ENCODE peak calls at places on chromosomes 16 and 17, in six cellular contexts. C, I, H, P, K and S are unnamed samples.

GRCh38 chr16:1437606-1438005 is 6.7 kb downstream of the PERCC1 start:
- DNase-seq in C (peak), I (no peak), H (no peak), P (no peak), K (no peak), S (no peak)

GRCh38 chr17:50141750-50142119 is 8.7 kb downstream of the PPP1R9B start:
- DNase-seq in C (no peak), I (no peak), H (no peak), P (no peak), K (no peak), S (no peak)

GRCh38 chr17:146983-147761 is 9.8 kb downstream of the SCGB1C2 start:
- DNase-seq in C (no peak), I (no peak), H (no peak), P (no peak), K (no peak), S (no peak)

GRCh38 chr17:51507444-51507843 is 247.1 kb downstream of the UTP18 start:
- DNase-seq in C (no peak), I (no peak), H (no peak), P (no peak), K (no peak), S (no peak)

GRCh38 chr16:50216231-50216630 is 50.1 kb upstream of the ADCY7 start:
- DNase-seq in C (no peak), I (no peak), H (no peak), P (no peak), K (no peak), S (no peak)

GRCh38 chr17:37019117-37019744 is 70.5 kb downstream of the AATF start:
- DNase-seq in C (no peak), I (no peak), H (no peak), P (no peak), K (no peak), S (no peak)

GRCh38 chr17:28188841-28189263 is 130.1 kb upstream of the TMEM97 start:
- DNase-seq in C (no peak), I (no peak), H (no peak), P (peak), K (no peak), S (no peak)

GRCh38 chr17:61444831-61445230 is 7.4 kb upstream of the TBX4 start:
- DNase-seq in C (no peak), I (no peak), H (no peak), P (no peak), K (no peak), S (no peak)

GRCh38 chr17:78993241-78993956 is 13.7 kb upstream of the LGALS3BP start:
- DNase-seq in C (peak), I (peak), H (peak), P (no peak), K (peak), S (no peak)

GRCh38 chr16:78516006-78516405 is 416.6 kb downstream of the WWOX start:
- DNase-seq in C (no peak), I (no peak), H (no peak), P (no peak), K (no peak), S (no peak)

GRCh38 chr17:66996926-66997325 is 32.4 kb downstream of the CACNG4 start:
- DNase-seq in C (no peak), I (no peak), H (no peak), P (no peak), K (no peak), S (no peak)

GRCh38 chr17:58275417-58275816 is 5.3 kb downstream of the MPO start:
- DNase-seq in C (no peak), I (no peak), H (no peak), P (no peak), K (no peak), S (no peak)

GRCh38 chr16:77035361-77035760 is 155.6 kb upstream of the MON1B start:
- DNase-seq in C (no peak), I (no peak), H (no peak), P (no peak), K (no peak), S (no peak)

GRCh38 chr17:43791589-43791988 is 11.4 kb downstream of the CFAP97D1 start:
- DNase-seq in C (peak), I (peak), H (peak), P (no peak), K (peak), S (peak)

GRCh38 chr17:12089809-12090384 is 69.2 kb downstream of the MAP2K4 start:
- DNase-seq in C (no peak), I (no peak), H (peak), P (peak), K (peak), S (no peak)

GRCh38 chr16:86507173-86508027 is 2.9 kb upstream of the FOXF1 start:
- DNase-seq in C (peak), I (no peak), H (no peak), P (no peak), K (no peak), S (no peak)

GRCh38 chr16:11212819-11213196 is 43.2 kb downstream of the SOCS1 start:
- DNase-seq in C (no peak), I (no peak), H (no peak), P (no peak), K (no peak), S (no peak)

GRCh38 chr16:57131351-57131970 is 39.1 kb downstream of the CPNE2 start:
- DNase-seq in C (peak), I (no peak), H (no peak), P (no peak), K (no peak), S (no peak)

GRCh38 chr16:46853713-46854443 is 22.9 kb upstream of the C16orf87 start:
- DNase-seq in C (peak), I (peak), H (peak), P (peak), K (peak), S (peak)

GRCh38 chr16:29756654-29757053 is 10.9 kb upstream of the C16orf54 start:
- DNase-seq in C (no peak), I (no peak), H (no peak), P (no peak), K (no peak), S (no peak)

GRCh38 chr17:7477392-7478275 is 1.8 kb downstream of the ZBTB4 start:
- DNase-seq in C (peak), I (no peak), H (peak), P (peak), K (peak), S (no peak)

GRCh38 chr17:46769531-46770438 is 48.7 kb downstream of the WNT3 start:
- DNase-seq in C (peak), I (no peak), H (no peak), P (no peak), K (no peak), S (no peak)

GRCh38 chr17:34420254-34420766 is 57.3 kb upstream of the CCL1 start:
- DNase-seq in C (peak), I (peak), H (peak), P (peak), K (peak), S (peak)

GRCh38 chr16:12423151-12423550 is 380.5 kb downstream of the CPPED1 start:
- DNase-seq in C (no peak), I (no peak), H (no peak), P (no peak), K (no peak), S (no peak)

GRCh38 chr17:81489012-81489968 is 23.3 kb downstream of the ACTG1 start:
- DNase-seq in C (no peak), I (no peak), H (no peak), P (no peak), K (no peak), S (no peak)

GRCh38 chr17:76683011-76683755 is 27.6 kb downstream of the MXRA7 start:
- DNase-seq in C (peak), I (peak), H (no peak), P (no peak), K (no peak), S (no peak)

GRCh38 chr17:206941-207560 is 25.6 kb upstream of the DOC2B start:
- DNase-seq in C (no peak), I (no peak), H (no peak), P (no peak), K (no peak), S (no peak)